ENCODE peak calls at places on chromosome 20, in four cellular contexts. Y, T, P and Z are unnamed samples.

GRCh38 chr20:64006902-64007301 is 26.0 kb downstream of the PRPF6 start:
- DNase-seq in Y (no peak), T (no peak), P (no peak), Z (no peak)

GRCh38 chr20:2771631-2772080 is 28.8 kb downstream of the CPXM1 start:
- DNase-seq in P (no peak), Y (peak; percentile 27), T (no peak), Z (no peak)

GRCh38 chr20:8117636-8118413 is 14.2 kb upstream of the PLCB1 start:
- DNase-seq in Y (no peak), T (no peak), P (no peak), Z (no peak)

GRCh38 chr20:37897008-37897548 is 5.8 kb upstream of the VSTM2L start:
- DNase-seq in Y (no peak), T (no peak), P (no peak), Z (no peak)

GRCh38 chr20:10540636-10541493 is 105.8 kb downstream of the SLX4IP start:
- DNase-seq in Y (peak; percentile 83), T (no peak), P (peak; percentile 90), Z (no peak)

GRCh38 chr20:45037050-45037449 is 63.9 kb downstream of the KCNS1 start:
- DNase-seq in T (no peak), Y (no peak), P (peak; percentile 78), Z (peak; percentile 51)

GRCh38 chr20:48709744-48710143 is 118.1 kb downstream of the PREX1 start:
- DNase-seq in P (no peak), Y (no peak), T (no peak), Z (no peak)

GRCh38 chr20:25538838-25539665 is 46.3 kb downstream of the NINL start:
- DNase-seq in Y (no peak), T (no peak), P (no peak), Z (no peak)

GRCh38 chr20:6708010-6708409 is 59.5 kb upstream of the BMP2 start:
- DNase-seq in T (peak; percentile 82), P (peak; percentile 87), Y (no peak), Z (no peak)

GRCh38 chr20:20754758-20755157 is 42.3 kb upstream of the RALGAPA2 start:
- DNase-seq in Y (no peak), P (no peak), T (no peak), Z (no peak)

GRCh38 chr20:62378215-62378614 is 8.7 kb upstream of the RPS21 start:
- DNase-seq in T (no peak), P (no peak), Y (no peak), Z (no peak)

GRCh38 chr20:38473353-38473795 is 731 bp downstream of the RALGAPB start:
- DNase-seq in T (no peak), Y (no peak), P (peak; percentile 28), Z (no peak)

GRCh38 chr20:63833776-63834544 is 2.9 kb upstream of the ZBTB46 start:
- DNase-seq in Y (no peak), T (no peak), P (peak; percentile 78), Z (no peak)

GRCh38 chr20:58545565-58546195 is 30.5 kb upstream of the APCDD1L start:
- DNase-seq in P (no peak), Y (no peak), T (no peak), Z (no peak)